ENCODE peak calls at places on chromosomes 6 and 20, in four cellular contexts. R is NCI-H1930, F is ecto neural progenitor cell, L is hippocampal formation. C is an unnamed sample.

GRCh38 chr6:43733471-43734293 is 36.3 kb upstream of the VEGFA start:
- DNase-seq in L (no peak), R (no peak), F (peak; percentile 39), C (no peak)

GRCh38 chr6:90175627-90176538 is 120.8 kb downstream of the BACH2 start:
- DNase-seq in F (no peak), R (no peak), L (no peak), C (no peak)

GRCh38 chr20:62900052-62900691 is 26.1 kb downstream of the DIDO1 start:
- DNase-seq in R (peak; percentile 53), F (peak; percentile 90), L (peak; percentile 63), C (peak; percentile 71)

GRCh38 chr20:31606928-31607639 is 2.0 kb downstream of the ID1 start:
- DNase-seq in R (peak; percentile 67), F (peak; percentile 66), L (no peak), C (no peak)

GRCh38 chr6:3501826-3502505 is 45.1 kb upstream of the SLC22A23 start:
- DNase-seq in F (no peak), R (no peak), L (no peak), C (no peak)

GRCh38 chr6:125558451-125558850 is 191.0 kb upstream of the HEY2 start:
- DNase-seq in F (peak; percentile 77), L (no peak), R (no peak), C (no peak)

GRCh38 chr6:144055121-144055931 is 40.0 kb downstream of the SF3B5 start:
- DNase-seq in L (no peak), R (no peak), F (no peak), C (no peak)

GRCh38 chr6:34657307-34657978 is 39.1 kb downstream of the ILRUN start:
- DNase-seq in R (peak; percentile 55), F (no peak), L (peak; percentile 49), C (peak; percentile 16)

GRCh38 chr20:56778765-56779195 is 149.7 kb downstream of the TFAP2C start:
- DNase-seq in F (peak; percentile 60), R (no peak), L (no peak), C (no peak)

GRCh38 chr6:113065606-113066005 is 718.5 kb downstream of the RFPL4B start:
- DNase-seq in L (peak; percentile 29), F (no peak), R (no peak), C (no peak)

GRCh38 chr6:292506-293184 is 358 bp downstream of the DUSP22 start:
- DNase-seq in L (no peak), R (no peak), F (no peak), C (no peak)

GRCh38 chr20:45545754-45546453 is 1.3 kb downstream of the EPPIN start:
- DNase-seq in L (peak; percentile 3), F (no peak), R (no peak), C (no peak)

GRCh38 chr6:93779086-93779858 is 359.9 kb upstream of the EPHA7 start:
- DNase-seq in L (peak; percentile 51), R (no peak), F (peak; percentile 58), C (no peak)

GRCh38 chr6:2507638-2508037 is 243.1 kb downstream of the MYLK4 start:
- DNase-seq in R (no peak), F (no peak), L (no peak), C (no peak)

GRCh38 chr20:61918548-61918947 is 147.1 kb downstream of the TAF4 start:
- DNase-seq in L (no peak), R (no peak), F (no peak), C (no peak)

GRCh38 chr6:121756643-121757042 is 321.2 kb downstream of the GJA1 start:
- DNase-seq in F (no peak), R (no peak), L (no peak), C (no peak)

GRCh38 chr6:90492369-90492768 is 94.5 kb downstream of the MAP3K7 start:
- DNase-seq in L (no peak), F (no peak), R (no peak), C (no peak)

GRCh38 chr6:152746172-152746553 is 4.4 kb upstream of the VIP start:
- DNase-seq in R (no peak), F (no peak), L (no peak), C (no peak)

GRCh38 chr20:50491926-50492634 is 18.1 kb upstream of the PTPN1 start:
- DNase-seq in F (no peak), R (no peak), L (no peak), C (no peak)

GRCh38 chr6:21278078-21278790 is 315.3 kb upstream of the SOX4 start:
- DNase-seq in L (no peak), F (no peak), R (no peak), C (no peak)

GRCh38 chr6:162245831-162246230 is 481.7 kb downstream of the PRKN start:
- DNase-seq in R (no peak), F (no peak), L (no peak), C (no peak)

GRCh38 chr6:55836945-55837344 is 38.4 kb downstream of the BMP5 start:
- DNase-seq in R (no peak), L (no peak), F (no peak), C (no peak)